ENCODE peak calls at places on chromosomes 13 and 19, in seven cellular contexts. One of them, this sample, is unnamed.
A peak's percentile ranks its signal among the peaks of the same experiment; 100 is the strongest.

GRCh38 chr19:18167975-18168645 is 5.5 kb upstream of the IFI30 start:
- DNase-seq in dorsolateral prefrontal cortex: no peak
- DNase-seq in glutamatergic neuron: peak; percentile 73
- DNase-seq in smooth muscle cell of the brain vasculature: no peak
- DNase-seq in stimulated activated CD4-positive, alpha-beta T cell treated with anti-CD3 and anti-CD28 coated beads, Interleukin-15, amount 100 ng/mL, for 1 hour: no peak
- DNase-seq in ovary: no peak
- DNase-seq in activated CD4-positive, alpha-beta T cell treated with anti-CD3 and anti-CD28 coated beads, Interleukin-2, amount 50 U/mL, for 24 hours: no peak
- DNase-seq in this sample: peak; percentile 74

GRCh38 chr13:37954191-37954590 is 84.6 kb upstream of the TRPC4 start:
- DNase-seq in dorsolateral prefrontal cortex: no peak
- DNase-seq in glutamatergic neuron: no peak
- DNase-seq in smooth muscle cell of the brain vasculature: no peak
- DNase-seq in stimulated activated CD4-positive, alpha-beta T cell treated with anti-CD3 and anti-CD28 coated beads, Interleukin-15, amount 100 ng/mL, for 1 hour: no peak
- DNase-seq in ovary: no peak
- DNase-seq in activated CD4-positive, alpha-beta T cell treated with anti-CD3 and anti-CD28 coated beads, Interleukin-2, amount 50 U/mL, for 24 hours: no peak
- DNase-seq in this sample: no peak

GRCh38 chr13:25827986-25828385 is 223.8 kb downstream of the SHISA2 start:
- DNase-seq in dorsolateral prefrontal cortex: no peak
- DNase-seq in glutamatergic neuron: no peak
- DNase-seq in smooth muscle cell of the brain vasculature: no peak
- DNase-seq in stimulated activated CD4-positive, alpha-beta T cell treated with anti-CD3 and anti-CD28 coated beads, Interleukin-15, amount 100 ng/mL, for 1 hour: no peak
- DNase-seq in ovary: no peak
- DNase-seq in activated CD4-positive, alpha-beta T cell treated with anti-CD3 and anti-CD28 coated beads, Interleukin-2, amount 50 U/mL, for 24 hours: no peak
- DNase-seq in this sample: no peak

GRCh38 chr19:16518061-16518460 is 21.9 kb downstream of the C19orf44 start:
- DNase-seq in dorsolateral prefrontal cortex: no peak
- DNase-seq in glutamatergic neuron: no peak
- DNase-seq in smooth muscle cell of the brain vasculature: no peak
- DNase-seq in stimulated activated CD4-positive, alpha-beta T cell treated with anti-CD3 and anti-CD28 coated beads, Interleukin-15, amount 100 ng/mL, for 1 hour: no peak
- DNase-seq in ovary: no peak
- DNase-seq in activated CD4-positive, alpha-beta T cell treated with anti-CD3 and anti-CD28 coated beads, Interleukin-2, amount 50 U/mL, for 24 hours: no peak
- DNase-seq in this sample: no peak

GRCh38 chr13:38620876-38621275 is 66.0 kb upstream of the FREM2 start:
- DNase-seq in dorsolateral prefrontal cortex: no peak
- DNase-seq in glutamatergic neuron: no peak
- DNase-seq in smooth muscle cell of the brain vasculature: no peak
- DNase-seq in stimulated activated CD4-positive, alpha-beta T cell treated with anti-CD3 and anti-CD28 coated beads, Interleukin-15, amount 100 ng/mL, for 1 hour: no peak
- DNase-seq in ovary: no peak
- DNase-seq in activated CD4-positive, alpha-beta T cell treated with anti-CD3 and anti-CD28 coated beads, Interleukin-2, amount 50 U/mL, for 24 hours: no peak
- DNase-seq in this sample: no peak

GRCh38 chr13:55937180-55937579 is 1203.5 kb upstream of the PRR20A start:
- DNase-seq in dorsolateral prefrontal cortex: no peak
- DNase-seq in glutamatergic neuron: no peak
- DNase-seq in smooth muscle cell of the brain vasculature: no peak
- DNase-seq in stimulated activated CD4-positive, alpha-beta T cell treated with anti-CD3 and anti-CD28 coated beads, Interleukin-15, amount 100 ng/mL, for 1 hour: no peak
- DNase-seq in ovary: no peak
- DNase-seq in activated CD4-positive, alpha-beta T cell treated with anti-CD3 and anti-CD28 coated beads, Interleukin-2, amount 50 U/mL, for 24 hours: no peak
- DNase-seq in this sample: no peak

GRCh38 chr13:46373623-46374022 is 13.4 kb downstream of the RUBCNL start:
- DNase-seq in dorsolateral prefrontal cortex: no peak
- DNase-seq in glutamatergic neuron: no peak
- DNase-seq in smooth muscle cell of the brain vasculature: no peak
- DNase-seq in stimulated activated CD4-positive, alpha-beta T cell treated with anti-CD3 and anti-CD28 coated beads, Interleukin-15, amount 100 ng/mL, for 1 hour: no peak
- DNase-seq in ovary: no peak
- DNase-seq in activated CD4-positive, alpha-beta T cell treated with anti-CD3 and anti-CD28 coated beads, Interleukin-2, amount 50 U/mL, for 24 hours: no peak
- DNase-seq in this sample: no peak

GRCh38 chr13:39038569-39038898 is 278 bp downstream of the NHLRC3 start:
- DNase-seq in dorsolateral prefrontal cortex: no peak
- DNase-seq in glutamatergic neuron: no peak
- DNase-seq in smooth muscle cell of the brain vasculature: no peak
- DNase-seq in stimulated activated CD4-positive, alpha-beta T cell treated with anti-CD3 and anti-CD28 coated beads, Interleukin-15, amount 100 ng/mL, for 1 hour: peak; percentile 19
- DNase-seq in ovary: no peak
- DNase-seq in activated CD4-positive, alpha-beta T cell treated with anti-CD3 and anti-CD28 coated beads, Interleukin-2, amount 50 U/mL, for 24 hours: peak; percentile 40
- DNase-seq in this sample: peak; percentile 67

GRCh38 chr13:48222358-48223015 is 10.5 kb upstream of the ITM2B start:
- DNase-seq in dorsolateral prefrontal cortex: no peak
- DNase-seq in glutamatergic neuron: no peak
- DNase-seq in smooth muscle cell of the brain vasculature: no peak
- DNase-seq in stimulated activated CD4-positive, alpha-beta T cell treated with anti-CD3 and anti-CD28 coated beads, Interleukin-15, amount 100 ng/mL, for 1 hour: no peak
- DNase-seq in ovary: peak; percentile 62
- DNase-seq in activated CD4-positive, alpha-beta T cell treated with anti-CD3 and anti-CD28 coated beads, Interleukin-2, amount 50 U/mL, for 24 hours: no peak
- DNase-seq in this sample: no peak

GRCh38 chr13:112103971-112104872 is 37.3 kb downstream of the SOX1 start:
- DNase-seq in dorsolateral prefrontal cortex: no peak
- DNase-seq in glutamatergic neuron: no peak
- DNase-seq in smooth muscle cell of the brain vasculature: no peak
- DNase-seq in stimulated activated CD4-positive, alpha-beta T cell treated with anti-CD3 and anti-CD28 coated beads, Interleukin-15, amount 100 ng/mL, for 1 hour: no peak
- DNase-seq in ovary: no peak
- DNase-seq in activated CD4-positive, alpha-beta T cell treated with anti-CD3 and anti-CD28 coated beads, Interleukin-2, amount 50 U/mL, for 24 hours: no peak
- DNase-seq in this sample: no peak

GRCh38 chr13:62483774-62484173 is 1068.1 kb upstream of the PCDH20 start:
- DNase-seq in dorsolateral prefrontal cortex: no peak
- DNase-seq in glutamatergic neuron: no peak
- DNase-seq in smooth muscle cell of the brain vasculature: no peak
- DNase-seq in stimulated activated CD4-positive, alpha-beta T cell treated with anti-CD3 and anti-CD28 coated beads, Interleukin-15, amount 100 ng/mL, for 1 hour: no peak
- DNase-seq in ovary: no peak
- DNase-seq in activated CD4-positive, alpha-beta T cell treated with anti-CD3 and anti-CD28 coated beads, Interleukin-2, amount 50 U/mL, for 24 hours: no peak
- DNase-seq in this sample: no peak

GRCh38 chr19:35509018-35509652 is 4.3 kb downstream of the DMKN start:
- DNase-seq in dorsolateral prefrontal cortex: no peak
- DNase-seq in glutamatergic neuron: no peak
- DNase-seq in smooth muscle cell of the brain vasculature: no peak
- DNase-seq in stimulated activated CD4-positive, alpha-beta T cell treated with anti-CD3 and anti-CD28 coated beads, Interleukin-15, amount 100 ng/mL, for 1 hour: no peak
- DNase-seq in ovary: peak; percentile 49
- DNase-seq in activated CD4-positive, alpha-beta T cell treated with anti-CD3 and anti-CD28 coated beads, Interleukin-2, amount 50 U/mL, for 24 hours: no peak
- DNase-seq in this sample: no peak

GRCh38 chr13:44768775-44769578 is 192.8 kb upstream of the TSC22D1 start:
- DNase-seq in dorsolateral prefrontal cortex: no peak
- DNase-seq in glutamatergic neuron: no peak
- DNase-seq in smooth muscle cell of the brain vasculature: no peak
- DNase-seq in stimulated activated CD4-positive, alpha-beta T cell treated with anti-CD3 and anti-CD28 coated beads, Interleukin-15, amount 100 ng/mL, for 1 hour: no peak
- DNase-seq in ovary: no peak
- DNase-seq in activated CD4-positive, alpha-beta T cell treated with anti-CD3 and anti-CD28 coated beads, Interleukin-2, amount 50 U/mL, for 24 hours: no peak
- DNase-seq in this sample: peak; percentile 19

GRCh38 chr19:27744926-27745844 is 1467.8 kb downstream of the UQCRFS1 start:
- DNase-seq in dorsolateral prefrontal cortex: no peak
- DNase-seq in glutamatergic neuron: no peak
- DNase-seq in smooth muscle cell of the brain vasculature: no peak
- DNase-seq in stimulated activated CD4-positive, alpha-beta T cell treated with anti-CD3 and anti-CD28 coated beads, Interleukin-15, amount 100 ng/mL, for 1 hour: no peak
- DNase-seq in ovary: no peak
- DNase-seq in activated CD4-positive, alpha-beta T cell treated with anti-CD3 and anti-CD28 coated beads, Interleukin-2, amount 50 U/mL, for 24 hours: no peak
- DNase-seq in this sample: no peak

GRCh38 chr13:79810671-79811070 is 329.7 kb downstream of the NDFIP2 start:
- DNase-seq in dorsolateral prefrontal cortex: no peak
- DNase-seq in glutamatergic neuron: no peak
- DNase-seq in smooth muscle cell of the brain vasculature: no peak
- DNase-seq in stimulated activated CD4-positive, alpha-beta T cell treated with anti-CD3 and anti-CD28 coated beads, Interleukin-15, amount 100 ng/mL, for 1 hour: no peak
- DNase-seq in ovary: no peak
- DNase-seq in activated CD4-positive, alpha-beta T cell treated with anti-CD3 and anti-CD28 coated beads, Interleukin-2, amount 50 U/mL, for 24 hours: no peak
- DNase-seq in this sample: no peak

GRCh38 chr19:46753420-46754155 is 7.3 kb upstream of the STRN4 start:
- DNase-seq in dorsolateral prefrontal cortex: no peak
- DNase-seq in glutamatergic neuron: peak; percentile 66
- DNase-seq in smooth muscle cell of the brain vasculature: no peak
- DNase-seq in stimulated activated CD4-positive, alpha-beta T cell treated with anti-CD3 and anti-CD28 coated beads, Interleukin-15, amount 100 ng/mL, for 1 hour: peak; percentile 48
- DNase-seq in ovary: peak; percentile 62
- DNase-seq in activated CD4-positive, alpha-beta T cell treated with anti-CD3 and anti-CD28 coated beads, Interleukin-2, amount 50 U/mL, for 24 hours: peak; percentile 28
- DNase-seq in this sample: peak; percentile 75

GRCh38 chr19:45677351-45678230 is 9.6 kb downstream of the GIPR start:
- DNase-seq in dorsolateral prefrontal cortex: peak; percentile 82
- DNase-seq in glutamatergic neuron: peak; percentile 82
- DNase-seq in smooth muscle cell of the brain vasculature: peak; percentile 21
- DNase-seq in stimulated activated CD4-positive, alpha-beta T cell treated with anti-CD3 and anti-CD28 coated beads, Interleukin-15, amount 100 ng/mL, for 1 hour: peak; percentile 73
- DNase-seq in ovary: peak; percentile 41
- DNase-seq in activated CD4-positive, alpha-beta T cell treated with anti-CD3 and anti-CD28 coated beads, Interleukin-2, amount 50 U/mL, for 24 hours: peak; percentile 56
- DNase-seq in this sample: peak; percentile 82

GRCh38 chr13:24777171-24777570 is 13.2 kb downstream of the RNF17 start:
- DNase-seq in dorsolateral prefrontal cortex: no peak
- DNase-seq in glutamatergic neuron: no peak
- DNase-seq in smooth muscle cell of the brain vasculature: no peak
- DNase-seq in stimulated activated CD4-positive, alpha-beta T cell treated with anti-CD3 and anti-CD28 coated beads, Interleukin-15, amount 100 ng/mL, for 1 hour: no peak
- DNase-seq in ovary: no peak
- DNase-seq in activated CD4-positive, alpha-beta T cell treated with anti-CD3 and anti-CD28 coated beads, Interleukin-2, amount 50 U/mL, for 24 hours: no peak
- DNase-seq in this sample: no peak

GRCh38 chr19:45668342-45668871 is 386 bp downstream of the GIPR start:
- DNase-seq in dorsolateral prefrontal cortex: no peak
- DNase-seq in glutamatergic neuron: no peak
- DNase-seq in smooth muscle cell of the brain vasculature: no peak
- DNase-seq in stimulated activated CD4-positive, alpha-beta T cell treated with anti-CD3 and anti-CD28 coated beads, Interleukin-15, amount 100 ng/mL, for 1 hour: no peak
- DNase-seq in ovary: no peak
- DNase-seq in activated CD4-positive, alpha-beta T cell treated with anti-CD3 and anti-CD28 coated beads, Interleukin-2, amount 50 U/mL, for 24 hours: no peak
- DNase-seq in this sample: no peak

GRCh38 chr13:57128909-57129308 is 11.8 kb upstream of the PRR20A start:
- DNase-seq in dorsolateral prefrontal cortex: no peak
- DNase-seq in glutamatergic neuron: no peak
- DNase-seq in smooth muscle cell of the brain vasculature: no peak
- DNase-seq in stimulated activated CD4-positive, alpha-beta T cell treated with anti-CD3 and anti-CD28 coated beads, Interleukin-15, amount 100 ng/mL, for 1 hour: no peak
- DNase-seq in ovary: no peak
- DNase-seq in activated CD4-positive, alpha-beta T cell treated with anti-CD3 and anti-CD28 coated beads, Interleukin-2, amount 50 U/mL, for 24 hours: no peak
- DNase-seq in this sample: no peak

GRCh38 chr19:10815969-10816635 is 19.9 kb downstream of the TMED1 start:
- DNase-seq in dorsolateral prefrontal cortex: no peak
- DNase-seq in glutamatergic neuron: no peak
- DNase-seq in smooth muscle cell of the brain vasculature: peak; percentile 15
- DNase-seq in stimulated activated CD4-positive, alpha-beta T cell treated with anti-CD3 and anti-CD28 coated beads, Interleukin-15, amount 100 ng/mL, for 1 hour: no peak
- DNase-seq in ovary: no peak
- DNase-seq in activated CD4-positive, alpha-beta T cell treated with anti-CD3 and anti-CD28 coated beads, Interleukin-2, amount 50 U/mL, for 24 hours: no peak
- DNase-seq in this sample: no peak

GRCh38 chr13:37769078-37769477 is 100.5 kb downstream of the TRPC4 start:
- DNase-seq in dorsolateral prefrontal cortex: no peak
- DNase-seq in glutamatergic neuron: no peak
- DNase-seq in smooth muscle cell of the brain vasculature: no peak
- DNase-seq in stimulated activated CD4-positive, alpha-beta T cell treated with anti-CD3 and anti-CD28 coated beads, Interleukin-15, amount 100 ng/mL, for 1 hour: no peak
- DNase-seq in ovary: no peak
- DNase-seq in activated CD4-positive, alpha-beta T cell treated with anti-CD3 and anti-CD28 coated beads, Interleukin-2, amount 50 U/mL, for 24 hours: no peak
- DNase-seq in this sample: no peak

GRCh38 chr13:102642475-102642874 is 45.7 kb downstream of the TPP2 start:
- DNase-seq in dorsolateral prefrontal cortex: peak; percentile 40
- DNase-seq in glutamatergic neuron: no peak
- DNase-seq in smooth muscle cell of the brain vasculature: no peak
- DNase-seq in stimulated activated CD4-positive, alpha-beta T cell treated with anti-CD3 and anti-CD28 coated beads, Interleukin-15, amount 100 ng/mL, for 1 hour: no peak
- DNase-seq in ovary: no peak
- DNase-seq in activated CD4-positive, alpha-beta T cell treated with anti-CD3 and anti-CD28 coated beads, Interleukin-2, amount 50 U/mL, for 24 hours: no peak
- DNase-seq in this sample: no peak

GRCh38 chr13:43368003-43368402 is 344.6 kb downstream of the DNAJC15 start:
- DNase-seq in dorsolateral prefrontal cortex: no peak
- DNase-seq in glutamatergic neuron: no peak
- DNase-seq in smooth muscle cell of the brain vasculature: no peak
- DNase-seq in stimulated activated CD4-positive, alpha-beta T cell treated with anti-CD3 and anti-CD28 coated beads, Interleukin-15, amount 100 ng/mL, for 1 hour: no peak
- DNase-seq in ovary: no peak
- DNase-seq in activated CD4-positive, alpha-beta T cell treated with anti-CD3 and anti-CD28 coated beads, Interleukin-2, amount 50 U/mL, for 24 hours: no peak
- DNase-seq in this sample: no peak